ENCODE peak calls at places on chromosomes 11 and 22, in nine cellular contexts. E is AML-193; W is left colon; M is stimulated activated CD4-positive, alpha-beta T cell treated with anti-CD3 and anti-CD28 coated beads, Interleukin-15, amount 100 ng/mL, for 24 hours; I is B cell; L is coronary artery; R is fibroblast of the conjunctiva; X is activated CD8-positive, alpha-beta T cell treated with anti-CD3 and anti-CD28 coated beads for 36 hours; B is GM04503. A is an unnamed sample.

GRCh38 chr11:31477528-31478255 is 31.7 kb downstream of the IMMP1L start:
- DNase-seq in W (no peak), I (no peak), R (no peak), M (no peak), X (no peak), L (no peak), B (no peak), E (no peak), A (no peak)

GRCh38 chr11:63939351-63939920 is 634 bp downstream of the NAA40 start:
- DNase-seq in L (no peak), B (no peak), M (no peak), I (peak; percentile 40), W (peak; percentile 44), X (no peak), E (no peak), R (no peak), A (no peak)

GRCh38 chr11:75100314-75100713 is 3.6 kb upstream of the OR2AT4 start:
- DNase-seq in L (no peak), X (peak; percentile 61), B (no peak), R (peak; percentile 9), I (no peak), W (no peak), E (no peak), M (peak; percentile 66), A (no peak)

GRCh38 chr22:37427711-37428635 is 694 bp upstream of the ELFN2 start:
- DNase-seq in L (no peak), M (no peak), W (no peak), E (no peak), I (no peak), B (no peak), R (no peak), X (no peak), A (no peak)

GRCh38 chr11:63608353-63609345 is 5.6 kb downstream of the PLAAT3 start:
- DNase-seq in R (no peak), I (no peak), B (peak; percentile 50), L (peak; percentile 31), W (no peak), X (peak; percentile 15), M (no peak), E (no peak), A (peak; percentile 40)

GRCh38 chr22:38286915-38287669 is 14.3 kb upstream of the TMEM184B start:
- DNase-seq in W (no peak), L (no peak), I (no peak), B (no peak), R (no peak), X (no peak), M (no peak), E (no peak), A (no peak)

GRCh38 chr11:69306821-69307220 is 12.9 kb downstream of the MYEOV start:
- DNase-seq in E (no peak), B (no peak), I (no peak), L (no peak), M (no peak), R (no peak), W (no peak), X (no peak), A (no peak)

GRCh38 chr22:45336971-45337431 is 27.3 kb downstream of the FAM118A start:
- DNase-seq in E (no peak), M (no peak), I (no peak), X (peak; percentile 34), B (no peak), W (peak; percentile 53), R (no peak), L (no peak), A (peak; percentile 87)

GRCh38 chr11:31809543-31809856 is 1.6 kb downstream of the PAX6 start:
- DNase-seq in B (no peak), W (no peak), I (no peak), E (no peak), X (no peak), M (no peak), R (no peak), L (no peak), A (no peak)

GRCh38 chr11:10761085-10761698 is 10.1 kb downstream of the CTR9 start:
- DNase-seq in L (no peak), X (no peak), I (no peak), M (no peak), W (no peak), R (no peak), E (no peak), B (no peak), A (no peak)

A was measured in suprapubic skin.